ENCODE peak calls at places on chromosomes 6 and 20, in six cellular contexts. S is AG09319, Y is iPS DF 6.9, U is GM04504, G is kidney glomerular epithelial cell, C is astrocyte of the hippocampus. W is an unnamed sample.

GRCh38 chr20:38831049-38831691 is 25.7 kb downstream of the PPP1R16B start:
- DNase-seq in U (no peak), S (no peak), C (no peak), G (no peak), Y (no peak), W (no peak)

GRCh38 chr6:42088101-42088591 is 37.8 kb downstream of the TAF8 start:
- DNase-seq in Y (no peak), C (peak; percentile 77), U (no peak), G (peak; percentile 58), S (no peak), W (no peak)

GRCh38 chr6:38218235-38218634 is 398.7 kb downstream of the ZFAND3 start:
- DNase-seq in S (no peak), Y (no peak), G (no peak), U (no peak), C (no peak), W (no peak)

GRCh38 chr6:129280719-129281118 is 397.8 kb downstream of the LAMA2 start:
- DNase-seq in S (no peak), G (no peak), Y (no peak), C (no peak), U (no peak), W (no peak)

GRCh38 chr6:35140991-35141720 is at the start of gene TCP11:
- DNase-seq in G (no peak), C (no peak), S (no peak), Y (no peak), U (no peak), W (no peak)

GRCh38 chr6:169971171-169971861 is 219.9 kb downstream of the ERMARD start:
- DNase-seq in C (no peak), S (no peak), U (no peak), Y (no peak), G (no peak), W (no peak)

GRCh38 chr20:61525781-61526431 is 273.8 kb downstream of the CDH4 start:
- DNase-seq in U (no peak), C (peak; percentile 43), Y (no peak), G (no peak), S (no peak), W (no peak)

GRCh38 chr20:44911264-44911921 is 1.5 kb downstream of the PABPC1L start:
- DNase-seq in S (no peak), C (peak; percentile 57), U (no peak), Y (peak; percentile 72), G (peak; percentile 5), W (no peak)

GRCh38 chr6:5832621-5833107 is 174.1 kb downstream of the NRN1 start:
- DNase-seq in C (no peak), G (no peak), Y (no peak), S (no peak), U (no peak), W (no peak)

W was measured in smooth muscle cell of the brain vasculature.